ENCODE peak calls at places on chromosomes 2 and 18, in seven cellular contexts. N, I, C, B, T, H and E are unnamed samples. For H3K27me3, the result is how much of the 10 kb centered on the place peaks cover.

GRCh38 chr2:39664478-39664877 is 1.2 kb upstream of the TMEM178A start:
- DNase-seq in N (no peak), C (no peak), H (no peak), T (no peak), B (no peak), I (no peak), E (no peak)

GRCh38 chr2:182426082-182426914 is 538 bp downstream of the PDE1A start:
- DNase-seq in H (no peak), I (no peak), C (no peak), T (no peak), B (no peak), N (no peak), E (no peak)

GRCh38 chr18:50902797-50903196 is 23.9 kb downstream of the ME2 start:
- DNase-seq in I (no peak), N (no peak), T (no peak), B (no peak), C (no peak), H (no peak), E (no peak)

GRCh38 chr2:217906787-217907186 is 96.0 kb downstream of the TNS1 start:
- DNase-seq in T (no peak), B (no peak), C (no peak), H (no peak), I (peak), N (no peak), E (no peak)

GRCh38 chr2:113840463-113840975 is 49.4 kb upstream of the ACTR3 start:
- DNase-seq in B (no peak), H (no peak), T (no peak), C (no peak), I (no peak), N (no peak), E (no peak)

GRCh38 chr2:3193423-3194330 is 183.9 kb downstream of the EIPR1 start:
- DNase-seq in N (peak), T (no peak), C (peak), B (no peak), I (no peak), H (no peak), E (no peak)

GRCh38 chr2:158207354-158207753 is 105.7 kb downstream of the UPP2 start:
- DNase-seq in C (no peak), N (no peak), I (no peak), H (no peak), B (no peak), T (no peak), E (no peak)

GRCh38 chr2:216619411-216620393 is 13.5 kb upstream of the IGFBP2 start:
- DNase-seq in H (no peak), T (no peak), C (peak), N (no peak), I (no peak), B (no peak), E (peak)

GRCh38 chr2:120936476-120937334 is 201.0 kb downstream of the GLI2 start:
- DNase-seq in N (no peak), T (no peak), C (no peak), I (no peak), H (no peak), B (no peak), E (no peak)

GRCh38 chr2:3142961-3143571 is 234.6 kb downstream of the EIPR1 start:
- DNase-seq in B (no peak), C (no peak), T (peak), I (no peak), N (no peak), H (no peak), E (peak)

GRCh38 chr2:174718591-174718990 is 45.7 kb downstream of the CHRNA1 start:
- DNase-seq in B (no peak), H (no peak), C (no peak), N (no peak), I (no peak), T (no peak), E (no peak)

GRCh38 chr2:26487192-26487591 is 9.3 kb upstream of the OTOF start:
- DNase-seq in T (no peak), H (no peak), I (no peak), B (no peak), C (no peak), N (no peak), E (no peak)

GRCh38 chr2:128054104-128054503 is 26.2 kb upstream of the SAP130 start:
- DNase-seq in C (no peak), H (no peak), N (no peak), I (no peak), T (no peak), B (no peak), E (no peak)

GRCh38 chr2:127422631-127423475 is 4.6 kb downstream of the PROC start:
- DNase-seq in H (peak), C (peak), I (no peak), N (peak), B (peak), T (no peak), E (peak)

GRCh38 chr18:46462523-46462922 is 194.5 kb downstream of the LOXHD1 start:
- DNase-seq in T (no peak), B (no peak), H (no peak), N (peak), I (no peak), C (peak), E (no peak)

GRCh38 chr18:8097942-8098341 is 511.3 kb upstream of the RAB12 start:
- DNase-seq in T (no peak), C (no peak), N (no peak), B (no peak), I (no peak), H (no peak), E (no peak)

GRCh38 chr2:133651861-133652260 is 83.6 kb upstream of the NCKAP5 start:
- DNase-seq in H (no peak), C (no peak), B (no peak), N (no peak), I (no peak), T (no peak), E (no peak)

GRCh38 chr2:196481323-196481695 is 158.2 kb upstream of the CCDC150 start:
- DNase-seq in T (no peak), C (no peak), N (no peak), B (no peak), H (no peak), I (no peak), E (no peak)

GRCh38 chr2:204074434-204074833 is 137.9 kb downstream of the ICOS start:
- DNase-seq in T (no peak), H (no peak), C (no peak), B (no peak), N (no peak), I (no peak), E (no peak)

GRCh38 chr2:173117678-173118077 is 42.0 kb downstream of the MAP3K20 start:
- DNase-seq in I (no peak), C (no peak), B (no peak), N (no peak), H (peak), T (no peak), E (no peak)

GRCh38 chr2:70796247-70796646 is 5.8 kb upstream of the FIGLA start:
- DNase-seq in C (peak), H (peak), T (no peak), N (no peak), I (no peak), B (no peak), E (no peak)

GRCh38 chr2:215698566-215698965 is 262.7 kb upstream of the FN1 start:
- DNase-seq in N (no peak), T (no peak), B (no peak), I (no peak), C (no peak), H (no peak), E (no peak)

GRCh38 chr2:205696541-205697441 is 14.5 kb downstream of the NRP2 start:
- DNase-seq in C (peak), I (no peak), N (no peak), T (no peak), H (no peak), B (no peak), E (no peak)

GRCh38 chr18:75284566-75284965 is 74.0 kb downstream of the TSHZ1 start:
- DNase-seq in N (no peak), H (no peak), B (no peak), I (no peak), C (no peak), T (no peak), E (no peak)

GRCh38 chr2:153403937-153404336 is 74.6 kb downstream of the RPRM start:
- DNase-seq in T (no peak), C (no peak), B (no peak), N (no peak), H (no peak), I (no peak), E (no peak)

GRCh38 chr2:217909156-217909820 is 93.5 kb downstream of the TNS1 start:
- DNase-seq in H (no peak), C (peak), N (no peak), T (no peak), B (no peak), I (no peak), E (no peak)

GRCh38 chr2:77046339-77046738 is 475.8 kb downstream of the LRRTM4 start:
- DNase-seq in I (no peak), B (no peak), C (no peak), H (no peak), N (no peak), T (no peak), E (no peak)

GRCh38 chr2:131656816-131657633 is 129.3 kb downstream of the CCDC74A start:
- DNase-seq in N (no peak), H (no peak), C (no peak), B (no peak), T (no peak), I (no peak), E (no peak)

GRCh38 chr2:131659168-131659572 is 131.5 kb downstream of the CCDC74A start:
- DNase-seq in T (no peak), N (no peak), B (no peak), I (no peak), C (no peak), H (no peak), E (no peak)

GRCh38 chr2:131658769-131659131 is 131.1 kb downstream of the CCDC74A start:
- DNase-seq in C (no peak), I (no peak), N (no peak), H (no peak), T (no peak), B (no peak), E (no peak)

GRCh38 chr2:131657895-131658768 is 130.4 kb downstream of the CCDC74A start:
- DNase-seq in C (no peak), I (no peak), B (no peak), N (peak), H (no peak), T (no peak), E (no peak)
- H3K27me3 ChIP-seq in C (under half), I (under half), B (under half), N (under half), H (under half), T (under half), E (under half)

GRCh38 chr2:137096693-137097092 is 331.3 kb downstream of the THSD7B start:
- DNase-seq in N (no peak), H (no peak), T (no peak), B (no peak), I (no peak), C (no peak), E (peak)
- H3K27me3 ChIP-seq in N (under half), H (under half), T (under half), B (under half), I (under half), C (under half), E (under half)

GRCh38 chr2:202035089-202035940 is 1.7 kb downstream of the FZD7 start:
- DNase-seq in T (peak), C (no peak), H (no peak), N (peak), B (peak), I (peak), E (no peak)
- H3K27me3 ChIP-seq in T (under half), C (under half), H (under half), N (half or more), B (under half), I (under half), E (under half)

DNA sequence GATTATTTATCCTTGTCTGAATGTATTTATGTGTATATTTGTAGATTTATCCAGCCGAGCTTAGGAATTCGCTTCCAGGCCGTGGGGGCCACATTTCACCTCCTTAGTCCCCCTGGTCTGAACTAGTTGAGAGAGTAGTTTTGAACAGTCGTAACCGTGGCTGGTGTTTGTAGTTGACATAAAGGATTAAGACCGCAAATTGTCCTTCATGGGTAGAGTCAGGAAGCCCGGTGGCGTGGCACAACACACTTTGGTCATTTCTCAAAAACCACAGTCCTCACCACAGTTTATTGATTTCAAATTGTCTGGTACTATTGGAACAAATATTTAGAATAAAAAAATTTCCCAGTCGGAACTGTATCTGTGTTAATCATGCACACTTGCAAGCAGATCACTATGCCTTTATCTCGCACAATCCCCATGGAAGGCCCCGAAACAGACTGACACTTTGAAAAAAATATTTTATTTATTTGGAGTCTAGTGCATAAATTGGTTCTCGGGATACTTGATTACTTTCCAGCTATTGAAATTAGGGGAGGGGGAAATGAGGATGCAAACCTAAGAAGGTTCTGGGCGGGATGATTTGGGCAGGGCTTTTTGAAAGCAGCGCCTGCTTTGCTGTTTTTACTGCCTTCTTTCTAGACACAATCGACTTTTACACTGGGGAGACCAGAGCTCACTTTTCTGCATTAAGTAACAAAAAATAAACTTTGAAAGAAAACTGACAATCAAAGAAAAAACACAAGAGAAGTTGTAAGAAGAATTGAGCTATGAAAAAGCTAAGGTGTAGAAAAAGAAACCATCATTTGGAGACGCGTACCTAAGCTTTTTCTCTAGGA is 15.5 kb upstream of the HOXD1 start:
- DNase-seq in T (no peak), I (no peak), B (no peak), H (no peak), N (no peak), C (no peak), E (no peak)
- H3K27me3 ChIP-seq in T (under half), I (under half), B (half or more), H (half or more), N (half or more), C (half or more), E (under half)

DNA sequence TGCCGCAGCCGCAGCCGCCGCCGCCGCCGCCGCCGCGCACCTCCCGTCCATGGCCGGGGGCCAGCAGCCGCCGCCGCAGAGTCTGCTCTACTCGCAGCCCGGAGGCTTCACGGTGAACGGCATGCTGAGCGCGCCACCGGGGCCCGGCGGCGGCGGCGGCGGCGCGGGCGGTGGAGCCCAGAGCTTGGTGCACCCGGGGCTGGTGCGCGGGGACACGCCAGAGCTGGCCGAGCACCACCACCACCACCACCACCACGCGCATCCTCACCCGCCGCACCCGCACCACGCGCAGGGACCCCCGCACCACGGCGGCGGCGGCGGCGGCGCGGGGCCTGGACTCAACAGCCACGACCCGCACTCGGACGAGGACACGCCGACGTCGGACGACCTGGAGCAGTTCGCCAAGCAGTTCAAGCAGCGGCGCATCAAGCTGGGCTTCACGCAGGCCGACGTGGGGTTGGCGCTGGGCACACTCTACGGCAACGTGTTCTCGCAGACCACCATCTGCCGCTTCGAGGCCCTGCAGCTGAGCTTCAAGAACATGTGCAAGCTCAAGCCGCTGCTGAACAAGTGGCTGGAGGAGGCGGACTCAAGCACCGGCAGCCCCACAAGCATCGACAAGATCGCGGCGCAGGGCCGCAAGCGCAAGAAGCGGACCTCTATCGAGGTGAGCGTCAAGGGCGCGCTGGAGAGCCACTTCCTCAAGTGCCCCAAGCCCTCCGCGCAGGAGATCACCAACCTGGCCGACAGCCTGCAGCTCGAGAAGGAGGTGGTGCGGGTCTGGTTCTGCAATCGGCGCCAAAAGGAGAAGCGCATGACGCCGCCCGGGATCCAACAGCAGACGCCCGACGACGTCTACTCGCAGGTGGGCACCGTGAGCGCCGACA is 2.4 kb downstream of the POU3F3 start:
- DNase-seq in B (no peak), N (peak), T (no peak), H (no peak), C (no peak), I (no peak), E (peak)
- H3K27me3 ChIP-seq in B (half or more), N (half or more), T (half or more), H (under half), C (half or more), I (under half), E (under half)

GRCh38 chr2:222318712-222319575 is 20.1 kb upstream of the PAX3 start:
- DNase-seq in N (peak), H (no peak), T (peak), B (no peak), C (peak), I (peak), E (peak)
- H3K27me3 ChIP-seq in N (half or more), H (under half), T (under half), B (half or more), C (under half), I (under half), E (under half)

DNA sequence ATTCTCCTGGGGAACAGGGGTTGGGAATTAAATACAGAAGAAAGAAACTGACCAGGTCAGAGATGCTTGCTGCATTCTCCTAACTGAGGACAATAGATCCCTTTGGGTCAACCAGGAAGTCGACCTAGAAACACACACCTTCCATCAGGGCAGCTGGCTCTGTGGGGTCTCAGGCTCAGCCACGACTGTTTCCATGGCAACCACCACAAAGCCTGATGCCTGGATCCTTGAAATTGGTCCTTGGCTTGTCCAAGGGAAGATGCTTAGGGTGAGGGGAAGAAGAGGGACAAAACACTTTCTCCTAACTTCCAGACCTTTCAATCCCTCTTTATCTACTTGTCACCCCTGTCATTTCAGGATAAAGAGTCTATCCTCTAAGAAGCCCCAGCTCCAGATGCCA is 194.4 kb downstream of the ALK start:
- DNase-seq in N (no peak), C (no peak), T (no peak), B (no peak), H (no peak), I (no peak), E (no peak)
- H3K27me3 ChIP-seq in N (under half), C (under half), T (under half), B (under half), H (under half), I (under half), E (under half)

GRCh38 chr18:79433431-79433830 is 37.7 kb downstream of the NFATC1 start:
- DNase-seq in T (no peak), I (no peak), H (no peak), B (no peak), C (no peak), N (no peak), E (no peak)
- H3K27me3 ChIP-seq in T (under half), I (under half), H (under half), B (under half), C (under half), N (under half), E (under half)

DNA sequence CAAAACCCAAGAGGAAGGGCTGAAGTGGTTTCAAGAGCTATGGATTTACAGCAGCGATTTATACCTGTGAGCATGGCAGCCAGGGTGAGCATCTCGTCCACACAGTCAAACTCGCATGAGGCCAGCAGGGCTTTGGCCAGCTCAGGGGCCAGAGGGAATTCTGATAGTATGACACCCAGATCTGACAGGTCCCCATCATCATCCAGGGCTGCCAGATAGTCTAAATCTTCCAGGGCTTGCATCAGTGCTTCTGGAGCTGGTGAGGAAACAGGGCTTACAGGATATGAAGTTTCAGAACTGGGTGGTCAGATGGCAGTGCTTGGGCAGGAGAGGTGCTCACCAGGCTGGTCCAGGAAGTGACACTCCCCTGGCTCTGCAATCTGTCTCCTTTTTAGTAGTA is 3.5 kb downstream of the DQX1 start:
- DNase-seq in N (peak), H (no peak), B (no peak), T (no peak), I (no peak), C (no peak), E (no peak)
- H3K27me3 ChIP-seq in N (under half), H (under half), B (under half), T (under half), I (under half), C (under half), E (under half)

DNA sequence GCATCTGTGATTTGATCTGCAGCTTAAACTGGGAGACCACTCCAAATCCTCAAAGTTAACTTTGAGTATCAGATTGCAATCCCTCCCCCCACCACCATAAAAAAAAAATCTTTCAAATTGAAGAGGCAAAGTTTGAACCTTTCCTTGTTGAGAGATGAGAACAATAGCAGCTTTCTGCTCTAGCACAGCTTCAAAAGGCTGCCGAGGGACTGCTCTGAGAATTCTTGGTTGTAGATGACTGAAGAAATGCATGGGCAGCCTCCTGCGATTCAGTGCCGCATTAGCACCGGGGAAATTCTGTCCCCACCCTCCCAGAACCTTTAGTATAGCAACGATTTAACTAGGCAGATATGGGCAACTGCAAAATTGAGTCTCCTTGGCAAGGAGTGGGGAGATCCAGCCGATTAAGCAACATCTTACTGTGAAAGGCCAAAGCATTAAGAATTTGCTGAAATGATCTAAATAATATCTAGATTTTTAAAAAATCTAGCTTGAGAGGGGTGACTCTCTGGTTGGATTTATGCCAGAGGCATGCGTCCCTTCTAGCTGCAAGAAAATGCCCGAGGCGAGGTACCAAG is 3.9 kb upstream of the SP5 start:
- DNase-seq in B (no peak), I (no peak), N (no peak), C (no peak), T (no peak), H (no peak), E (no peak)
- H3K27me3 ChIP-seq in B (half or more), I (under half), N (half or more), C (under half), T (under half), H (under half), E (under half)